ENCODE peak calls at places on chromosomes 3 and 15, in seven cellular contexts. A is breast epithelium; J is CD8-positive, alpha-beta T cell; G is left lung; D is endothelial cell; I is prostate gland; K is OCI-LY7. Y is an unnamed sample.

GRCh38 chr15:52143862-52144261 is 31.3 kb upstream of the BCL2L10 start:
- DNase-seq in G (no peak), K (no peak), D (no peak), J (no peak), A (no peak), I (no peak), Y (no peak)

GRCh38 chr3:67790043-67790442 is 135.6 kb upstream of the SUCLG2 start:
- DNase-seq in I (peak), A (no peak), K (peak), D (peak), J (peak), G (no peak), Y (peak)

GRCh38 chr3:184942735-184943134 is 130.8 kb downstream of the VPS8 start:
- DNase-seq in A (no peak), K (peak), D (no peak), J (no peak), G (no peak), I (no peak), Y (peak)

GRCh38 chr15:52529289-52529929 is 729 bp upstream of the MYO5A start:
- DNase-seq in G (no peak), J (peak), I (peak), K (peak), D (no peak), A (no peak), Y (peak)

GRCh38 chr3:22713936-22714335 is 489.2 kb upstream of the UBE2E2 start:
- DNase-seq in G (no peak), K (no peak), I (no peak), D (no peak), A (no peak), J (no peak), Y (no peak)

GRCh38 chr15:39908186-39908585 is 11.9 kb downstream of the GPR176 start:
- DNase-seq in J (no peak), I (no peak), A (no peak), K (no peak), D (no peak), G (no peak), Y (no peak)

GRCh38 chr3:54578417-54578816 is 349.4 kb downstream of the LRTM1 start:
- DNase-seq in G (no peak), D (no peak), J (no peak), K (no peak), I (no peak), A (no peak), Y (no peak)

GRCh38 chr3:88078930-88079329 is 19.9 kb downstream of the ZNF654 start:
- DNase-seq in G (no peak), J (no peak), A (no peak), D (no peak), I (no peak), K (no peak), Y (no peak)

GRCh38 chr3:30384546-30385072 is 221.8 kb upstream of the TGFBR2 start:
- DNase-seq in K (no peak), A (no peak), J (no peak), G (no peak), I (no peak), D (no peak), Y (no peak)

GRCh38 chr3:156148946-156149348 is 28.6 kb downstream of the KCNAB1 start:
- DNase-seq in D (no peak), K (no peak), J (no peak), G (no peak), I (no peak), A (no peak), Y (no peak)

GRCh38 chr3:189308594-189308993 is 136.8 kb downstream of the TPRG1 start:
- DNase-seq in J (no peak), I (peak), D (no peak), A (no peak), G (no peak), K (no peak), Y (no peak)

GRCh38 chr3:161273589-161274218 is 52.6 kb downstream of the NMD3 start:
- DNase-seq in J (peak), G (no peak), I (peak), K (peak), D (peak), A (no peak), Y (peak)

GRCh38 chr3:179020112-179020511 is 51.5 kb downstream of the ZMAT3 start:
- DNase-seq in D (no peak), I (no peak), K (no peak), A (no peak), G (no peak), J (no peak), Y (no peak)

GRCh38 chr3:44942202-44942921 is 33.6 kb downstream of the ZDHHC3 start:
- DNase-seq in J (no peak), A (no peak), I (no peak), G (no peak), K (no peak), D (no peak), Y (no peak)

GRCh38 chr3:55675478-55675877 is 188.4 kb upstream of the WNT5A start:
- DNase-seq in K (no peak), A (no peak), G (no peak), D (no peak), J (no peak), I (no peak), Y (peak)

GRCh38 chr15:64806509-64806908 is 18.9 kb downstream of the PIF1 start:
- DNase-seq in A (no peak), K (no peak), J (no peak), G (no peak), D (no peak), I (no peak), Y (no peak)

GRCh38 chr3:64859625-64860590 is 172.1 kb upstream of the ADAMTS9 start:
- DNase-seq in A (no peak), D (no peak), I (no peak), K (no peak), G (no peak), J (no peak), Y (no peak)

GRCh38 chr3:141782386-141782932 is 19.3 kb downstream of the GRK7 start:
- DNase-seq in K (no peak), I (no peak), G (no peak), J (no peak), A (no peak), D (no peak), Y (no peak)

GRCh38 chr3:156728267-156728985 is 54.0 kb downstream of the TIPARP start:
- DNase-seq in G (no peak), A (no peak), K (no peak), D (no peak), I (no peak), J (no peak), Y (no peak)

GRCh38 chr15:33234019-33234418 is 39.5 kb upstream of the FMN1 start:
- DNase-seq in K (peak), G (no peak), D (peak), J (no peak), A (no peak), I (peak), Y (no peak)
- TF ChIP-seq CTCF in K (peak), G (peak), D (no peak), J (no peak), A (no peak), I (no peak), Y (peak)

GRCh38 chr15:70096975-70097336 is 761 bp downstream of the TLE3 start:
- DNase-seq in I (no peak), K (no peak), D (no peak), A (no peak), G (peak), J (no peak), Y (no peak)

GRCh38 chr15:70098170-70098460 is 398 bp upstream of the TLE3 start:
- DNase-seq in D (no peak), I (no peak), K (no peak), A (no peak), J (no peak), G (no peak), Y (no peak)

GRCh38 chr15:70098461-70099166 is 897 bp upstream of the TLE3 start:
- DNase-seq in D (peak), J (peak), G (peak), K (peak), A (no peak), I (no peak), Y (no peak)

GRCh38 chr15:70096215-70096974 is 1.3 kb downstream of the TLE3 start:
- DNase-seq in K (peak), G (peak), A (peak), I (peak), D (peak), J (peak), Y (peak)

DNA sequence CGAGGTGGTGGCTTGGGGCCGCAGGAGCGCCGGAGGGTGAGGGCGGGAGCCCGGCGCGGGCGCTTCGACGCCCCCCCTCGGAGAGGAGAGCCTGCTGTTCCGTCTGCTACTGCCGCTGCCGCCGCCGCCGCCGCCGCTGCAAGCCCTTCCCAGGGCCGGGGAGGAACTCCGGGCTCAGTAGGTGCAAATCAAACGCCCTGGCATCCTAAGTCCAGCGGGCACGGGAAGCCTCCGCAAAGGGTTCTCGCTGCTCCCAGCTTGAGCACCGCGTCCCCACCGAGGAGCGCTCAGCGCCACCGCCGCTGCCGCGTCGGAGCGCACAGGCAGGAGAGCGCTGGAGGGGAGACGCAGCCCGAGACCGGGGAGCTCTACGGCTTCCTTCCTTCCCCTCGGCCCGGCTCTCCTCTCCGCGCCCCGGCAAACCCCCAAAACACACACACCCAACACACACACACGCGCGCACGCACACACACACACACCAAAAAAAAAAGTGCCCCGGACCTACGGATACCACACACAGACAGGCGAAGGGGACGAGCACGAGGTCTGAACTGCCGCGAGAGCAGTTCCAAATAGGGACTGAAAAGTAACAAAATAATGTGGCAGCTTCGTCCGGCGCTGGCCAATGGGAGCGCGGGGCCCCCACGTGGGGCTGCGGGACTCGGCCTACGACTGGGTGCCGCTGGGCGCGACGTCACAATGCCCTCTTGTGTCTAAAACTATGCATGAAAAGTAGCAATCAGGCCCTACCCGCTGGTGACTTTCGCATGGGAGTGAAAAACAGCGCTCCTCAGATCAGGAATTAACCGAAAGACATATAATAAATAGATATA is at the start of gene TLE3:
- DNase-seq in D (peak), A (peak), K (peak), I (peak), G (peak), J (peak), Y (peak)
- TF ChIP-seq CTCF in D (no peak), A (peak), K (peak), I (peak), G (peak), J (peak), Y (peak)

GRCh38 chr15:74132681-74133070 is 2.3 kb downstream of the ISLR2 start:
- DNase-seq in G (no peak), J (no peak), I (no peak), K (no peak), A (no peak), D (no peak), Y (no peak)

GRCh38 chr15:74133703-74134386 is 3.5 kb downstream of the ISLR2 start:
- DNase-seq in K (no peak), D (no peak), I (no peak), J (no peak), G (no peak), A (no peak), Y (no peak)

GRCh38 chr15:74133071-74133702 is 2.8 kb downstream of the ISLR2 start:
- DNase-seq in G (no peak), A (no peak), J (no peak), K (no peak), D (no peak), I (no peak), Y (peak)

GRCh38 chr15:74135041-74135565 is 4.7 kb downstream of the ISLR2 start:
- DNase-seq in K (no peak), I (no peak), G (no peak), J (no peak), D (no peak), A (no peak), Y (no peak)

DNA sequence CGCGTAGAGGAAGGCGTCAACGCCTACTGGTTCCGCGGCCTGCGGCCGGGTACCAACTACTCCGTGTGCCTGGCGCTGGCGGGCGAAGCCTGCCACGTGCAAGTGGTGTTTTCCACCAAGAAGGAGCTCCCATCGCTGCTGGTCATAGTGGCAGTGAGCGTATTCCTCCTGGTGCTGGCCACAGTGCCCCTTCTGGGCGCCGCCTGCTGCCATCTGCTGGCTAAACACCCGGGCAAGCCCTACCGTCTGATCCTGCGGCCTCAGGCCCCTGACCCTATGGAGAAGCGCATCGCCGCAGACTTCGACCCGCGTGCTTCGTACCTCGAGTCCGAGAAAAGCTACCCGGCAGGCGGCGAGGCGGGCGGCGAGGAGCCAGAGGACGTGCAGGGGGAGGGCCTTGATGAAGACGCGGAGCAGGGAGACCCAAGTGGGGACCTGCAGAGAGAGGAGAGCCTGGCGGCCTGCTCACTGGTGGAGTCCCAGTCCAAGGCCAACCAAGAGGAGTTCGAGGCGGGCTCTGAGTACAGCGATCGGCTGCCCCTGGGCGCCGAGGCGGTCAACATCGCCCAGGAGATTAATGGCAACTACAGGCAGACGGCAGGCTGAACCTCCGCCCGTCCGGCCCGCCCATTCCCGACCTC is 4.1 kb downstream of the ISLR2 start:
- DNase-seq in I (no peak), G (peak), J (no peak), K (no peak), A (no peak), D (peak), Y (peak)
- TF ChIP-seq CTCF in I (no peak), G (no peak), J (no peak), K (peak), A (no peak), D (peak), Y (peak)

DNA sequence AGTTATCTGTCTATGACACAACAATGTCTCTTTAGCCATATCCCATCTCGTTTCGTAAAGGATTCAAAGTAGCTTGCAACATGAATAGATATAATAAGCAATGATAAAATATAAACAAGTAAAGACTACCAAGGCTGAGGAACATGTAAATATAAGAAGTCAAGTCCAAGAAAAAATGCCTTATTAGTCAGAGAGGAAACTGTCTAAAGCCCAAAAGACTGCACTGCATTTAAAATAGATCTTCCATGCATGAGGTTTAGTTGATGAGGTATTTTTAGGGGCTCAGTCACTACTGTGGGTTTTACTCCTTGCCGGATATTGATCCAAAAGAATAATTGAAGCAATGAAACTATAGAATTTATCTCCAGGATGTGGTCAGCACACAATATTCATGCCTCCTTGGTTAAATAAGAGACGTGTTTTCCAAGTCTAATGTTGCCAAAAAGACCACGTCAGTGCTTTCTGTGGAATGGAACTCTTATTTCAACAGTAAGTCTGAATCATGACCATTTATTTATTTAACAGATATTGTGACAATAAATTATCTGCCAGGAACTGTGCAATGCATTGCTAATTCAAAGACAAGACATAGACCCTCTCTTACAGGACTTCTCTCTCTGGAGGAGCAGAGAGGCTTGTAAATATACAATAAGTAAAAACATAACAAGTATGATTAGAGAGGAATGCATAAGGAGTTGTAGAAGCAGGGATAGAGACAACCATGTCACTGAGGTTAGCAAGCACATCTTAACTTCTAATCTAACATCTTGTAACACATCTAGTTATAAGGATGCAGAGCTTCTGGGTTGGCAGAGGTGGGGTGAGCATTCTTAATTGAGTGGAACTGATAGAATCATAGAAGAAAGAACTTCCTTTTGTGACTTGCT is 227.3 kb downstream of the DTWD1 start:
- DNase-seq in I (no peak), D (no peak), A (no peak), G (no peak), J (no peak), K (no peak), Y (no peak)
- TF ChIP-seq CTCF in I (no peak), D (no peak), A (no peak), G (no peak), J (no peak), K (no peak), Y (no peak)

DNA sequence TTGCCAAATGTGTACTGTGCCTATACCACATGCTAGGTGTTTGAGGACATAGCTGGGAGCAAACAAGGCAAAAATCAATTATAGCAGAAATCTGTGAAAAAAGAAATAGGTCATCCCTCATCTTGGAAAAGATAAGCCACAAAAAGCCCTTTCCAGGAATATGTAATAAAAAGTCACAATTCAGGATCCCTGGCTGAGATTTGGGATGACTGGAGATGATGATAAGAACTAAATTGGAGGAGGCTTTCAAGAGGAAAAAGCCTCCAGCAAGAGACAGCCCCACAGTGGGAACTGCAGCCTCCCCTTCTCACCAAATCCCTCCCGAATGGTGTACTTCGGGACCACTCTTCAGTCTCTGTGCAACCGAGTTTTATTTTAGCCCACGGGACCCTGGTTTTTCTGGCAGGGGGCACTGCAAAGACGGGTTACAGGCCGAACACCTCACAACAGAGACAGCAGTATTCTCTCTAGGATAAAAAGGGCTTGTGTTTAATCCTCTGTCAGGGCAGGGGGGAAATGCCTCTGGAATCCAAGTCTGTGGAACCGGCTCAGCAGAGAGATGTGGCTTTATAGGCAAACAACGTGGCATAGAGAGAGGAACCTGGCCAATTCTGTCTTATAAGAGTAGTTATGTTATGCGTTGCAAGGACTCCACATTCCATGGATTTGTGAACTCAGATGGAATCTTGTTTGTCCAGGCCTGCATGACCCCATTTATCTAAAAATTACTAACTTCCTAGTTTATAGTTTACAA is 1.2 kb upstream of the LMCD1 start:
- DNase-seq in A (no peak), D (no peak), J (no peak), K (no peak), G (no peak), I (peak), Y (no peak)
- TF ChIP-seq CTCF in A (no peak), D (no peak), J (no peak), K (no peak), G (no peak), I (no peak), Y (no peak)

GRCh38 chr3:153463895-153464294 is 301.9 kb downstream of the RAP2B start:
- DNase-seq in J (no peak), K (peak), I (no peak), D (no peak), G (no peak), A (no peak), Y (peak)

DNA sequence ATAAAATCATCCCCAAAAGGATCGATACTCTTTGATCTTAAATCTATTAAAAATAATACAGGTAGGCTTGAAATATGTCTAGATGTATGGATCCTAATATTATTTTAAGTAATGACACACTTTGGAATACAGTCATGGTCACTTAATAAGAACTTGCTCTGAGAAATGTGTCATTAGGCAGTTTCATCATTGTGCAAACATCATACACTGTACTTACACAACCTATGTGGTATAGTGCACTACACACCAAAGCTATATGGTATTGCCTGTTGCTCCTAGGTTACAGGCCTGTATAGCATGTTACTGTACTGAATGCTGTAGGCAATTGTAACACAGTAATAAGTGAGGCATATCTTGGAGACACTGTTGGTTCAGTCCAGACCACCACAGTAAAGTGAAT is 307.1 kb downstream of the RAP2B start:
- DNase-seq in A (no peak), K (no peak), J (no peak), I (no peak), G (no peak), D (no peak), Y (no peak)
- TF ChIP-seq CTCF in A (no peak), K (no peak), J (no peak), I (no peak), G (no peak), D (no peak), Y (no peak)

DNA sequence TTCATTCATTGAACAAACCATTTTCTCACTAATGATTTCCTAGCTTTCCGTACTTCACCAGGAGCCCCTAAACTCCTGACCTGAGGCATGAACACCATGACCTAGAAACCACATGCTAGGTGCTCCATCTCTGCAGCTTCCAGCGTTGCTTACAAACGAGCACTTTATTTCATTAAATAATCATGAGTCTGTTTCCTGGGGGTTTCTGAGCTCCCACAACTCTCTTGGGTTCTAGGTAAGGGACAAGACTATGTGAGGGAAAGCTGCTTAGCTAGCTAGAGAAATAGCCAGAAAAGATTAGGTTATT is 1.3 kb downstream of the MAP2K1 start:
- DNase-seq in G (no peak), J (no peak), K (peak), A (no peak), D (no peak), I (no peak), Y (no peak)
- TF ChIP-seq CTCF in G (no peak), J (no peak), K (peak), A (no peak), D (no peak), I (no peak), Y (no peak)

Y was measured in GM13976.